ENCODE peak calls at places on chromosomes 4 and X, in eight cellular contexts. Y is CD8-positive, alpha-beta T cell; N is fibroblast of lung; O is lung; Q is CD8-positive, alpha-beta memory T cell; K is GM23248; C is IMR-90; D is GM23338. A is an unnamed sample.

GRCh38 chrX:41419082-41419481 is 28.1 kb upstream of the NYX start:
- DNase-seq in Y (no peak), Q (no peak), K (no peak), N (no peak), D (no peak), C (no peak), O (no peak), A (no peak)

GRCh38 chr4:157045507-157046127 is 30.3 kb upstream of the GLRB start:
- DNase-seq in K (peak; percentile 77), D (peak; percentile 72), O (no peak), C (peak; percentile 80), Y (no peak), Q (no peak), N (peak; percentile 74), A (peak; percentile 71)

GRCh38 chr4:105950701-105951100 is 55.4 kb downstream of the NPNT start:
- DNase-seq in Q (no peak), D (no peak), K (no peak), O (no peak), N (no peak), Y (no peak), C (no peak), A (no peak)

GRCh38 chrX:103170216-103170615 is 44.7 kb upstream of the BEX4 start:
- DNase-seq in K (peak; percentile 45), Y (no peak), C (peak; percentile 29), Q (no peak), D (no peak), N (peak; percentile 21), O (no peak), A (peak; percentile 9)

GRCh38 chr4:20422398-20422797 is 170.7 kb downstream of the SLIT2 start:
- DNase-seq in N (peak; percentile 42), Q (peak; percentile 1), O (peak; percentile 39), C (peak; percentile 52), K (peak; percentile 70), Y (no peak), D (peak; percentile 79), A (peak; percentile 78)

GRCh38 chr4:159757471-159757870 is 654.6 kb downstream of the RAPGEF2 start:
- DNase-seq in O (no peak), Y (no peak), D (no peak), Q (no peak), C (no peak), N (no peak), K (no peak), A (no peak)

GRCh38 chrX:23317799-23318724 is 16.6 kb upstream of the PTCHD1 start:
- DNase-seq in C (no peak), Q (no peak), K (peak; percentile 21), O (peak; percentile 34), N (no peak), D (peak; percentile 53), Y (no peak), A (peak; percentile 19)

GRCh38 chrX:143002206-143002605 is 23.5 kb upstream of the SPANXN4 start:
- DNase-seq in K (no peak), O (no peak), Q (no peak), C (no peak), Y (no peak), N (no peak), D (no peak), A (no peak)

GRCh38 chrX:119573840-119574393 is 446 bp upstream of the UBE2A start:
- DNase-seq in O (peak; percentile 37), D (peak; percentile 45), C (peak; percentile 20), K (peak; percentile 57), Y (no peak), N (peak; percentile 55), Q (no peak), A (peak; percentile 57)

GRCh38 chr4:16082424-16083216 is 1.2 kb downstream of the PROM1 start:
- DNase-seq in K (peak; percentile 25), N (peak; percentile 46), Y (no peak), Q (no peak), C (no peak), D (peak; percentile 98), O (peak; percentile 34), A (peak; percentile 30)
- H3K4me3 ChIP-seq in K (peak overlapping the region; percentile 40), N (no peak overlapping the region), Y (peak overlapping the region; percentile 44), Q (peak overlapping the region; percentile 39), C (no peak overlapping the region), D (peak overlapping the region; percentile 93), O (peak overlapping the region; percentile 21), A (peak overlapping the region; percentile 34)

DNA sequence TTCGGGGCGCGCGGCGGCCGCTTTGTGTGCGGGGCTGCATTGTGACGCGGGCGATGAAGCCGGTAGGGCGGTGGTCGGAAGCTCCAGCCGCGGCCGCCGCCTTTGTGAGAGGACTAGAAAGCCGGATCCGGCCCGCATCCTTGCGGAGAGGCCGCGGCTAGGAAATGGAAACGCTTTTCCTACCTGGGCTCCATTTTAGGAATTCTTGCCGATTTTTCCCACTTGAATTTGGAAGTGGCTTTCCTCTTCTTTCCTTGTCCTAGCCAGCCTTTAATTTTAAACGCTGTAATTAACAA is 708 bp downstream of the TMSB4X start:
- DNase-seq in O (no peak), K (no peak), Y (no peak), Q (peak; percentile 39), N (no peak), D (no peak), C (no peak), A (no peak)
- H3K4me1 ChIP-seq in O (peaks cover 7% of the 10 kb centered on the region), K (peaks cover 16% of the 10 kb centered on the region), Y (peaks cover 13% of the 10 kb centered on the region), Q (peaks cover 21% of the 10 kb centered on the region), N (no peaks in the 10 kb centered on the region), D (peaks cover 4% of the 10 kb centered on the region), C (peaks cover 2% of the 10 kb centered on the region), A (peaks cover 40% of the 10 kb centered on the region)

GRCh38 chrX:17633546-17633945 is 103.7 kb upstream of the SCML1 start:
- DNase-seq in N (no peak), K (no peak), Q (no peak), D (no peak), O (no peak), C (no peak), Y (no peak), A (peak; percentile 70)
- H3K4me3 ChIP-seq in N (no peak overlapping the region), K (peak overlapping the region; percentile 59), Q (no peak overlapping the region), D (no peak overlapping the region), O (no peak overlapping the region), C (no peak overlapping the region), Y (no peak overlapping the region), A (no peak overlapping the region)

GRCh38 chr4:165328708-165329107 is 1.2 kb downstream of the MSMO1 start:
- DNase-seq in K (peak; percentile 32), Y (no peak), Q (no peak), O (no peak), C (no peak), N (no peak), D (peak; percentile 2), A (peak; percentile 9)

GRCh38 chr4:165328101-165328425 is 594 bp downstream of the MSMO1 start:
- DNase-seq in Q (no peak), K (no peak), D (no peak), Y (no peak), C (no peak), O (no peak), N (peak; percentile 63), A (no peak)

GRCh38 chr4:165326831-165327210 is 648 bp upstream of the MSMO1 start:
- DNase-seq in Y (no peak), D (peak; percentile 61), Q (no peak), O (peak; percentile 56), N (no peak), K (peak; percentile 55), C (peak; percentile 9), A (no peak)

GRCh38 chr4:165325732-165326512 is 1.5 kb upstream of the MSMO1 start:
- DNase-seq in Q (no peak), O (no peak), N (peak; percentile 95), C (peak; percentile 93), Y (no peak), K (peak; percentile 72), D (peak; percentile 61), A (peak; percentile 74)

DNA sequence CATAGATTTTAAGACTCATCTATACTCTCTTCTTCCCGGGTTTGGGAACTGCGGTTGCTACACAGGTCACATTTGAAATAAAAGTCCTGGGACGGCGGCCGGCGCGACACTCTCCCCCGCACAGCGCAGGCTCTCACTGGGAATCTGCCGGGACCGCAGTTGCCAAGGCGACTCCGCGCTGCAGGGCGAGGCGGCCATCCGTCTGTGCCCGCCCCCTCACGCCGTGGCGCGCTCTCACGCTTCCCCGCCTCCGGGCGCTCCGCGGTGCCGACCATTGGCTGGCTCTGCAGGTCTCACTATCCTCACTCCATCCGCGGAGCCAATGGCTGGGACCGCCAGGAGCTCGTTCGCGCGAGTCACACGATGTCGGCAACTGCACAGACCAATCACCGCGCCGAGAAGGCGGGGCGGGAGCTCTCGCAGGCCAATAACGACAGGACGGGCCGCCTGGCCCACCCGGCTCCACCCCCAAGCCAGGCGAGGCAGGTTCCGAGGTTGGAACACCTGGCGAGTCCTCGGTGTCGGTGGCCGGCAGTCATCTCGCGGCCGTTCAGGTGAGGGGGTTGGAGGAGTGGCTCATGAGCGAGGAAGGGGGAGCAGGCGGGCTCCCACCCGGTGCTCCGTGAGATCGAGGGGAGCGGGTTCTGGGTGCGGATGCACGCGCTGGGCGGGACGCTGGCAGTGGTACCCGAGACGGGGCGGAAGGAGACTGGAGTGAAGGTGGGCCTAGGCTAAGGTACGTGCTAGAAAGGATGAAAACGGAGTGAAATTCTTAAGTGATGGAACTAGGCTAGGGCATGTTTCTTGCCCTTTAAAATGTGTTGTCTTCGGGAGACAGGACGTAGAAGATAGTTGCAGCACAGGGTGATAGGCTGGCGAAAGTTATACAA is at the start of gene MSMO1:
- DNase-seq in O (peak; percentile 99), N (peak; percentile 99), C (peak; percentile 99), D (peak; percentile 99), Y (peak; percentile 98), Q (peak; percentile 98), K (peak; percentile 100), A (peak; percentile 100)
- H3K4me1 ChIP-seq in O (peaks cover 3% of the 10 kb centered on the region), N (peaks cover 12% of the 10 kb centered on the region), C (peaks cover 3% of the 10 kb centered on the region), D (peaks cover 37% of the 10 kb centered on the region), Y (peaks cover 21% of the 10 kb centered on the region), Q (peaks cover 25% of the 10 kb centered on the region), K (peaks cover 32% of the 10 kb centered on the region), A (peaks cover 58% of the 10 kb centered on the region)

DNA sequence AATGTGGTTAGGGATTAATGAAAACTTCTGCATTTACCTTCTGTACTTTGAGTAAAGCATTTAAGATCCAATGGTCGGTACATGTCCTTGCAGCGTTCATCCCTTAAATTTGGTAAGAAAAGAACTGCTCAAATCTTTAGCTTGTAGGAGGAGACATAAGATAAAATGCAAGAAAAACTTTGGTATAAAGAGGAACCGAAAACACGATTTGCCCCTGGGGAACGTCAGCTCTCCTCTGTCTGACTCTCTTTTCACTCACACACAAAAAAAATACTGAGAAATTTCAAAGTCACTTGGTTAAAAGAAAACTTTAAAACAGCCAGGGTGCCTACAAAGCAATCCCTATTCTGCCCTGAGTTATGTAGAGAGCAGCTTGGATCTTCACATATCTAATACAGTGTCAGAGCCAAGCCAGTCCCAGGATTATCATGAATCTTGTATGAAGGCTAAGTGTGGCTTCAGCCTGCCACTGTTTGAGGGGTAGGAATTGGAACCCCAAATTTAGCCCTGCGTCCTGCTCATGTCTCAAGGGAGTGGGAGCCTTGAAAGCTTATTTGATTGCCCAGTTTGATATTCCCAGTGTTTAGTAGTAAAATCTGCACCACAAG is 248.6 kb upstream of the CXXC4 start:
- DNase-seq in O (no peak), Q (no peak), Y (no peak), D (no peak), N (no peak), K (no peak), C (no peak), A (no peak)
- H3K4me3 ChIP-seq in O (no peak overlapping the region), Q (no peak overlapping the region), Y (no peak overlapping the region), D (no peak overlapping the region), N (no peak overlapping the region), K (no peak overlapping the region), C (no peak overlapping the region), A (no peak overlapping the region)

A was measured in endothelial cell of umbilical vein.